ENCODE peak calls at places on chromosomes 1 and 21, in six cellular contexts. U, O, T, D, X and I are unnamed samples. For H3K4me1, the result is how much of the 10 kb centered on the place peaks cover.

GRCh38 chr1:158793604-158794003 is 12.6 kb upstream of the OR6N2 start:
- DNase-seq in T (no peak), D (peak), U (no peak), X (peak), O (no peak), I (no peak)

GRCh38 chr1:16607433-16607851 is 5.9 kb downstream of the NBPF1 start:
- DNase-seq in T (no peak), D (no peak), U (no peak), O (no peak), X (peak), I (no peak)

GRCh38 chr1:78045850-78046778 is at the start of gene GIPC2:
- DNase-seq in X (peak), U (peak), O (peak), D (no peak), T (peak), I (peak)

GRCh38 chr1:115837386-115837761 is 3.6 kb downstream of the NHLH2 start:
- DNase-seq in T (no peak), O (no peak), D (no peak), X (no peak), U (no peak), I (no peak)

GRCh38 chr1:156618853-156619581 is at the start of gene HAPLN2:
- DNase-seq in O (no peak), U (peak), D (no peak), X (peak), T (no peak), I (no peak)

GRCh38 chr1:40344597-40344996 is 27.5 kb upstream of the COL9A2 start:
- DNase-seq in O (no peak), D (no peak), U (peak), T (peak), X (no peak), I (peak)

GRCh38 chr1:226449823-226450222 is 41.9 kb upstream of the PARP1 start:
- DNase-seq in O (no peak), T (no peak), D (no peak), U (no peak), X (no peak), I (no peak)

GRCh38 chr21:31158789-31159581 is 120.7 kb upstream of the KRTAP19-8 start:
- DNase-seq in T (no peak), U (no peak), O (no peak), D (no peak), X (no peak), I (no peak)

GRCh38 chr1:91553196-91553595 is 52.5 kb downstream of the CDC7 start:
- DNase-seq in T (no peak), U (no peak), D (no peak), O (no peak), X (no peak), I (no peak)

GRCh38 chr21:19343711-19344110 is 940.1 kb upstream of the TMPRSS15 start:
- DNase-seq in T (no peak), D (no peak), X (no peak), O (no peak), U (no peak), I (no peak)

GRCh38 chr1:166197597-166197996 is 30.8 kb upstream of the FAM78B start:
- DNase-seq in T (no peak), X (no peak), O (no peak), U (no peak), D (no peak), I (no peak)

GRCh38 chr1:108925920-108926319 is 37.4 kb downstream of the CLCC1 start:
- DNase-seq in T (no peak), D (no peak), X (no peak), U (no peak), O (no peak), I (no peak)

GRCh38 chr1:229015791-229016190 is 255.1 kb upstream of the RAB4A start:
- DNase-seq in U (no peak), X (peak), D (no peak), T (no peak), O (no peak), I (no peak)

GRCh38 chr1:94463765-94464330 is 45.7 kb downstream of the ABCD3 start:
- DNase-seq in D (peak), O (no peak), U (no peak), X (peak), T (no peak), I (no peak)

GRCh38 chr1:159091547-159092397 is 15.2 kb upstream of the AIM2 start:
- DNase-seq in T (no peak), U (no peak), O (no peak), D (no peak), X (no peak), I (no peak)

GRCh38 chr1:41902125-41902524 is 16.6 kb downstream of the HIVEP3 start:
- DNase-seq in T (no peak), D (no peak), X (no peak), U (no peak), O (no peak), I (no peak)
- H3K27ac ChIP-seq in T (no peak), D (no peak), X (no peak), U (peak), O (no peak), I (no peak)

GRCh38 chr1:167643471-167643870 is 13.4 kb downstream of the RCSD1 start:
- DNase-seq in X (no peak), D (no peak), T (no peak), U (no peak), O (no peak), I (no peak)

GRCh38 chr1:167642501-167642826 is 12.4 kb downstream of the RCSD1 start:
- DNase-seq in X (no peak), O (no peak), D (no peak), T (no peak), U (no peak), I (no peak)

GRCh38 chr1:167641786-167642500 is 11.9 kb downstream of the RCSD1 start:
- DNase-seq in U (no peak), X (no peak), D (peak), O (no peak), T (no peak), I (no peak)

GRCh38 chr1:167638064-167638463 is 8.0 kb downstream of the RCSD1 start:
- DNase-seq in T (no peak), O (no peak), X (no peak), U (no peak), D (no peak), I (no peak)

DNA sequence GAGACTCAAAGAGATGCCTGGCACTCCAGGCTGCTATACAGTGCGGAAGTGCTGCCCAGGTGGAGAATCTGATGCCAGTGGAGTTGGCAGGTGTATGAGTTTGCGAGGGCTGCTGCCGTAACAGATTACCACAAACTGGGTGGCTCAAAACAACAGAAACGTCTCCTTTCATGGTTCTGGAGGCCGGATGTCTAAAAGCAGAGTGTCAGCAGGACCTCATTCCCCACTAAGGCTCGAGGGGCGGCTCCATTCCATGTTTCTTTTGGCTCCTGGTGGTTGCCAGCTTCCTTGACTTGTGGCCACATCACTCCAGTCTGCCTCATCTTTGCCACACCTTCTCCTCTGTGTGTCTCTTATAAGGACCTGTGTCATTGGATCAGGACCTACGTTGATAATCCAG is 10.0 kb downstream of the RCSD1 start:
- DNase-seq in U (no peak), X (no peak), D (no peak), O (no peak), T (no peak), I (no peak)
- H3K4me1 ChIP-seq in U (under half), X (under half), D (under half), O (half or more), T (under half), I (under half)

DNA sequence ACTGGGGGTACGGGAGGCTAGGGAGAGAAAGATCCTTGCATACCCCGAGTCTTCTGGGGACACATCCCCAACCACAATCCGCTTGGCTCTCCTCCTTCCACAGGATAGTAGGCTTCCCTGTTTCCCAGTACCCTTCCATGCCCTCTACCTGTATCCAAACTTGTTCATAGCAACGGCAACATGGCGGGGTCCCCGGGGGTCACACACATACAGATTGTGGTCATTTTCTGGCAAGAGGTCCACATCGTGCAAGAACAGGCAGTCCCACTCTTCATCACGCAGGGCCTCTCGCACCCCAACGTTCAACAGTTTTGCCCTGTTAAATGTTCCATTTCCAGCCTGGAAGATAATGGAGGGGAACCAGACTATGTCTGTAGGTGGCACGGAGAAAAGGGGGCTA is 3.6 kb downstream of the B4GALT3 start:
- DNase-seq in X (no peak), U (no peak), D (no peak), O (no peak), T (no peak), I (no peak)
- H3K27ac ChIP-seq in X (no peak), U (no peak), D (peak), O (peak), T (peak), I (no peak)

DNA sequence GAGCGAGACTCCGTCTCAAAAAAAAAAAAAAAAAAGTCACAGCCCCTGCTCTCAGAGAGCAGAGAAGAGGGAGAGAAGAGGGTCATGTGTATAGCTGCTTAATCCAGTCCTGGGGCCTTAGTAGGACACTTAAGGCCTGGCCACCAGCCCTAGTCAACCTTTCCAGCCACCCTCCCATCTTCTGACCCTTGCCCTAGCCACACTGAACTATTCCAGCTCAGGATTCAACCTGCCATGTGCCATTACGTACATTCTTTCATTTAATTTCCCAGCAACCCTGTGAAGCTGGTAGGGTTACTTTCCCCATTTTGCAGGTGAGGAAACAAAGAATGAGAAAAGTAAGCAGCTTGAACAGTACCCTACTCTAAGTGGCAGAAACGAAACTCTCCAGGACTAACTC is 9.0 kb downstream of the FOXO6 start:
- DNase-seq in O (no peak), X (no peak), D (no peak), T (no peak), U (no peak), I (no peak)
- H3K4me1 ChIP-seq in O (under half), X (under half), D (under half), T (under half), U (under half), I (under half)

GRCh38 chr1:150408800-150409199 is 44.9 kb downstream of the RPRD2 start:
- DNase-seq in T (no peak), D (no peak), X (no peak), U (no peak), O (no peak), I (no peak)
- H3K27ac ChIP-seq in T (no peak), D (no peak), X (no peak), U (no peak), O (no peak), I (no peak)

DNA sequence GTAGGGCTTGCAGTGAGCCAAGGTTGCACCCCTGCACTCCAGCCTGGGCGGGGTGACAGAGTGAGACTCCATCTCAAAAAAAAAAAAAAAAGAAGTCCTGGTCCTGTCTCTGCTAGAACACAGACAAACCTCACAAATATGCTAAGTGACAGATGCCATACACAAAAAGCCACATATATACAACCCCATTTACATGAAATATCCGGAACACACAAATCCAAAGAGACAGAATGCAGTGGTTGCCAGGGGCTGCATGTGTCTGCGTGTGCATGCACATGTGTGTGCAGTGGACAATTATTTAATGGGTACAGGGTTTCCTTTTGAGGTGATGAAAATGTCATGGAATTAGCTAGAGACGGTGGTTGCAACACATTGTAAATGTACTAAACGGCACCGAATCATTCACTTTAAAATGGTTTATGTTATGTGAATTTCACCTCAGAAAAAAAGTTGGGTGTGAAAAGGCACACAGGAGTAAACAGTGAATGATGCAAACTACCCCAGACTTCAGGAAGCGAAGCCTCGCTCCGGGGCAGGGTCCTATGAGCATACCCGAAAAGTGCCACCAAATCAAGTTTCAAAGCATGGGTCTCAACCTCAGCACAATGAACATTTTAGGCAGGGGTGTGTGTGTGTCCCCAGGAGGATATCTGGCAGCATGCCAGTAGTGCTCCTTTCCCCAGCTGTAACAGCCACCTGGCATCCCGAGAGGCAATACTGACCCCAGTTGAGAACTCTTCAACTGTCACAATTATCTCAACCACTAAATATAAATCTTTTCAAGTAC is 48.3 kb downstream of the GNB1 start:
- DNase-seq in X (no peak), D (peak), U (no peak), O (no peak), T (no peak), I (no peak)
- H3K4me1 ChIP-seq in X (under half), D (under half), U (half or more), O (half or more), T (under half), I (under half)

GRCh38 chr1:218531936-218532335 is 186.8 kb downstream of the TGFB2 start:
- DNase-seq in O (no peak), D (no peak), U (no peak), T (no peak), X (no peak), I (no peak)

GRCh38 chr1:218538341-218538740 is 193.2 kb downstream of the TGFB2 start:
- DNase-seq in D (no peak), U (no peak), O (no peak), T (no peak), X (no peak), I (no peak)

GRCh38 chr1:218537131-218537904 is 192.2 kb downstream of the TGFB2 start:
- DNase-seq in D (no peak), U (no peak), X (no peak), T (no peak), O (no peak), I (no peak)

GRCh38 chr1:218536311-218536710 is 191.2 kb downstream of the TGFB2 start:
- DNase-seq in T (no peak), U (no peak), X (no peak), O (no peak), D (no peak), I (no peak)
- H3K27ac ChIP-seq in T (no peak), U (no peak), X (no peak), O (no peak), D (no peak), I (no peak)

GRCh38 chr1:230170610-230171009 is 103.6 kb downstream of the GALNT2 start:
- DNase-seq in T (peak), O (no peak), X (no peak), U (no peak), D (no peak), I (no peak)
- H3K4me1 ChIP-seq in T (under half), O (under half), X (under half), U (under half), D (under half), I (under half)